ENCODE peak calls at places on chromosomes 13 and 19, in five cellular contexts. Y is GOT3; N is naive thymus-derived CD4-positive, alpha-beta T cell; B is hypothalamus; K is lung. D is an unnamed sample.
A peak's percentile ranks its signal among the peaks of the same experiment; 100 is the strongest.

GRCh38 chr19:40252395-40252794 is 25.9 kb upstream of the CCNP start:
- DNase-seq in B (no peak), K (no peak), N (no peak), Y (no peak), D (no peak)

GRCh38 chr13:104773775-104774174 is 1707.6 kb upstream of the SLC10A2 start:
- DNase-seq in N (no peak), K (no peak), Y (no peak), B (no peak), D (peak; percentile 12)

GRCh38 chr19:51479531-51480331 is 1.4 kb downstream of the CEACAM18 start:
- DNase-seq in B (no peak), Y (no peak), N (peak; percentile 33), K (no peak), D (no peak)

GRCh38 chr19:2266183-2266993 is 10.2 kb upstream of the JSRP1 start:
- DNase-seq in K (peak; percentile 83), N (no peak), Y (no peak), B (peak; percentile 57), D (peak; percentile 74)

GRCh38 chr13:46184277-46184699 is 2.3 kb upstream of the LCP1 start:
- DNase-seq in N (peak; percentile 67), B (no peak), K (no peak), Y (no peak), D (peak; percentile 28)

GRCh38 chr13:30898070-30898469 is 8.0 kb upstream of the MEDAG start:
- DNase-seq in N (no peak), Y (no peak), K (no peak), B (no peak), D (no peak)

GRCh38 chr13:94416454-94417080 is 62.9 kb downstream of the DCT start:
- DNase-seq in Y (no peak), N (no peak), B (no peak), K (no peak), D (peak; percentile 21)

GRCh38 chr19:48770734-48771472 is 15.6 kb downstream of the FGF21 start:
- DNase-seq in B (no peak), N (no peak), Y (no peak), K (no peak), D (no peak)

GRCh38 chr19:17340302-17340870 is 3.0 kb downstream of the GTPBP3 start:
- DNase-seq in B (no peak), Y (no peak), K (no peak), N (no peak), D (no peak)

GRCh38 chr19:45137179-45137761 is 23.5 kb downstream of the NKPD1 start:
- DNase-seq in N (no peak), K (no peak), Y (no peak), B (no peak), D (no peak)

GRCh38 chr13:109724603-109725002 is 61.8 kb downstream of the IRS2 start:
- DNase-seq in Y (no peak), K (no peak), N (no peak), B (no peak), D (no peak)

GRCh38 chr19:45103625-45104319 is 10.8 kb downstream of the PPP1R37 start:
- DNase-seq in N (no peak), K (no peak), B (no peak), Y (no peak), D (no peak)

GRCh38 chr13:99970761-99971575 is 599 bp downstream of the ZIC5 start:
- DNase-seq in K (no peak), N (no peak), Y (no peak), B (no peak), D (no peak)

GRCh38 chr13:31046711-31047279 is 114.3 kb downstream of the TEX26 start:
- DNase-seq in B (peak; percentile 42), N (peak; percentile 17), K (no peak), Y (no peak), D (no peak)

GRCh38 chr19:32928806-32929205 is 43.0 kb downstream of the CEP89 start:
- DNase-seq in K (no peak), Y (no peak), N (no peak), B (no peak), D (no peak)

GRCh38 chr19:2327773-2328400 is 499 bp downstream of the LSM7 start:
- DNase-seq in B (no peak), N (peak; percentile 53), K (peak; percentile 40), Y (no peak), D (peak; percentile 75)

GRCh38 chr19:35736913-35737886 is 5.1 kb downstream of the IGFLR1 start:
- DNase-seq in K (no peak), B (no peak), N (no peak), Y (no peak), D (no peak)

GRCh38 chr13:112732679-112733078 is 42.8 kb downstream of the ATP11A start:
- DNase-seq in Y (no peak), B (no peak), N (no peak), K (no peak), D (no peak)

GRCh38 chr13:21075303-21076264 is 14.2 kb upstream of the LATS2 start:
- DNase-seq in N (peak; percentile 30), K (no peak), Y (no peak), B (no peak), D (no peak)

GRCh38 chr19:5805465-5806132 is 732 bp downstream of the NRTN start:
- DNase-seq in N (peak; percentile 64), B (no peak), Y (no peak), K (peak; percentile 68), D (no peak)

GRCh38 chr19:37999309-38000213 is 92.6 kb downstream of the SIPA1L3 start:
- DNase-seq in B (no peak), N (no peak), K (no peak), Y (peak; percentile 68), D (no peak)

GRCh38 chr13:101881593-101881992 is 429.1 kb downstream of the ITGBL1 start:
- DNase-seq in Y (no peak), B (no peak), N (no peak), K (no peak), D (no peak)

GRCh38 chr13:99296270-99296865 is 10.8 kb downstream of the GPR183 start:
- DNase-seq in B (no peak), Y (no peak), K (no peak), N (no peak), D (no peak)

GRCh38 chr19:24086974-24087595 is at the start of gene ZNF254:
- DNase-seq in B (peak; percentile 85), K (peak; percentile 92), N (peak; percentile 71), Y (peak; percentile 13), D (peak; percentile 78)

GRCh38 chr13:21703846-21704245 is 33.0 kb downstream of the FGF9 start:
- DNase-seq in B (no peak), Y (no peak), K (no peak), N (no peak), D (no peak)

GRCh38 chr13:90717451-90717936 is 630.0 kb upstream of the MIR17HG start:
- DNase-seq in N (no peak), B (no peak), Y (no peak), K (no peak), D (no peak)

GRCh38 chr19:33751386-33751770 is 45.3 kb upstream of the KCTD15 start:
- DNase-seq in K (no peak), N (no peak), B (no peak), Y (no peak), D (no peak)

GRCh38 chr19:35248310-35249145 is at the start of gene LSR:
- DNase-seq in Y (no peak), B (no peak), K (peak; percentile 90), N (peak; percentile 40), D (no peak)

GRCh38 chr13:99955747-99956472 is 15.7 kb downstream of the ZIC5 start:
- DNase-seq in K (no peak), Y (no peak), N (no peak), B (no peak), D (no peak)

GRCh38 chr19:30076751-30077670 is 135.0 kb downstream of the URI1 start:
- DNase-seq in N (no peak), B (no peak), Y (no peak), K (no peak), D (no peak)

GRCh38 chr19:15213715-15214381 is 13.1 kb upstream of the NOTCH3 start:
- DNase-seq in N (no peak), Y (no peak), B (no peak), K (no peak), D (no peak)

GRCh38 chr19:41941410-41942202 is 13.4 kb upstream of the ERFL start:
- DNase-seq in Y (no peak), B (no peak), K (no peak), N (no peak), D (no peak)

D was measured in HL-60.